ENCODE peak calls at places on chromosomes 1 and 21, in ten cellular contexts. One of them, this sample, is unnamed.
A peak's percentile ranks its signal among the peaks of the same experiment; 100 is the strongest.

GRCh38 chr1:74193908-74194307 is 4.1 kb downstream of the LRRIQ3 start:
- DNase-seq in HL-60: no peak
- DNase-seq in mesenchymal stem cell: peak; percentile 39
- DNase-seq in CD8-positive, alpha-beta memory T cell: no peak
- DNase-seq in heart left ventricle: no peak
- DNase-seq in IMR-90: peak; percentile 79
- DNase-seq in neural progenitor cell: no peak
- DNase-seq in thoracic aorta: no peak
- DNase-seq in psoas muscle: no peak
- DNase-seq in dorsolateral prefrontal cortex: no peak
- DNase-seq in this sample: no peak

GRCh38 chr1:85319931-85320330 is 43.5 kb upstream of the BCL10 start:
- DNase-seq in dorsolateral prefrontal cortex: no peak
- DNase-seq in psoas muscle: no peak
- DNase-seq in IMR-90: no peak
- DNase-seq in neural progenitor cell: no peak
- DNase-seq in CD8-positive, alpha-beta memory T cell: no peak
- DNase-seq in mesenchymal stem cell: no peak
- DNase-seq in thoracic aorta: no peak
- DNase-seq in HL-60: no peak
- DNase-seq in heart left ventricle: no peak
- DNase-seq in this sample: no peak

GRCh38 chr1:232950919-232951579 is 638 bp downstream of the NTPCR start:
- DNase-seq in neural progenitor cell: peak; percentile 44
- DNase-seq in CD8-positive, alpha-beta memory T cell: peak; percentile 15
- DNase-seq in thoracic aorta: no peak
- DNase-seq in dorsolateral prefrontal cortex: no peak
- DNase-seq in psoas muscle: no peak
- DNase-seq in heart left ventricle: no peak
- DNase-seq in HL-60: no peak
- DNase-seq in mesenchymal stem cell: peak; percentile 65
- DNase-seq in IMR-90: peak; percentile 17
- DNase-seq in this sample: no peak

GRCh38 chr1:21663251-21663950 is 5.8 kb downstream of the RAP1GAP start:
- DNase-seq in thoracic aorta: no peak
- DNase-seq in mesenchymal stem cell: no peak
- DNase-seq in CD8-positive, alpha-beta memory T cell: no peak
- DNase-seq in IMR-90: no peak
- DNase-seq in dorsolateral prefrontal cortex: no peak
- DNase-seq in HL-60: no peak
- DNase-seq in heart left ventricle: peak; percentile 51
- DNase-seq in psoas muscle: no peak
- DNase-seq in neural progenitor cell: no peak
- DNase-seq in this sample: no peak

GRCh38 chr1:85153149-85153891 is 47.5 kb downstream of the SYDE2 start:
- DNase-seq in mesenchymal stem cell: no peak
- DNase-seq in psoas muscle: no peak
- DNase-seq in HL-60: no peak
- DNase-seq in dorsolateral prefrontal cortex: no peak
- DNase-seq in IMR-90: no peak
- DNase-seq in thoracic aorta: no peak
- DNase-seq in CD8-positive, alpha-beta memory T cell: no peak
- DNase-seq in heart left ventricle: no peak
- DNase-seq in neural progenitor cell: no peak
- DNase-seq in this sample: no peak

GRCh38 chr1:172897738-172898137 is 153.0 kb downstream of the TNFSF18 start:
- DNase-seq in dorsolateral prefrontal cortex: no peak
- DNase-seq in psoas muscle: no peak
- DNase-seq in neural progenitor cell: no peak
- DNase-seq in thoracic aorta: no peak
- DNase-seq in mesenchymal stem cell: no peak
- DNase-seq in HL-60: no peak
- DNase-seq in CD8-positive, alpha-beta memory T cell: no peak
- DNase-seq in IMR-90: peak; percentile 55
- DNase-seq in heart left ventricle: no peak
- DNase-seq in this sample: no peak

GRCh38 chr1:22328331-22329170 is 123.1 kb upstream of the ZBTB40 start:
- DNase-seq in psoas muscle: no peak
- DNase-seq in IMR-90: no peak
- DNase-seq in CD8-positive, alpha-beta memory T cell: no peak
- DNase-seq in thoracic aorta: no peak
- DNase-seq in heart left ventricle: no peak
- DNase-seq in mesenchymal stem cell: no peak
- DNase-seq in neural progenitor cell: no peak
- DNase-seq in dorsolateral prefrontal cortex: no peak
- DNase-seq in HL-60: no peak
- DNase-seq in this sample: no peak

GRCh38 chr1:180070286-180070685 is 84.4 kb upstream of the QSOX1 start:
- DNase-seq in dorsolateral prefrontal cortex: no peak
- DNase-seq in psoas muscle: no peak
- DNase-seq in neural progenitor cell: no peak
- DNase-seq in mesenchymal stem cell: no peak
- DNase-seq in CD8-positive, alpha-beta memory T cell: no peak
- DNase-seq in heart left ventricle: no peak
- DNase-seq in IMR-90: no peak
- DNase-seq in thoracic aorta: no peak
- DNase-seq in HL-60: no peak
- DNase-seq in this sample: no peak

GRCh38 chr1:27233677-27234053 is 767 bp upstream of the WDTC1 start:
- DNase-seq in dorsolateral prefrontal cortex: no peak
- DNase-seq in HL-60: no peak
- DNase-seq in mesenchymal stem cell: no peak
- DNase-seq in IMR-90: no peak
- DNase-seq in CD8-positive, alpha-beta memory T cell: peak; percentile 18
- DNase-seq in thoracic aorta: no peak
- DNase-seq in neural progenitor cell: no peak
- DNase-seq in heart left ventricle: no peak
- DNase-seq in psoas muscle: no peak
- DNase-seq in this sample: no peak

GRCh38 chr21:45804809-45805313 is 161.3 kb downstream of the PCBP3 start:
- DNase-seq in psoas muscle: no peak
- DNase-seq in heart left ventricle: no peak
- DNase-seq in thoracic aorta: no peak
- DNase-seq in dorsolateral prefrontal cortex: no peak
- DNase-seq in HL-60: no peak
- DNase-seq in mesenchymal stem cell: no peak
- DNase-seq in neural progenitor cell: no peak
- DNase-seq in IMR-90: no peak
- DNase-seq in CD8-positive, alpha-beta memory T cell: no peak
- DNase-seq in this sample: no peak

GRCh38 chr1:225693085-225693698 is 40.3 kb upstream of the ENAH start:
- DNase-seq in heart left ventricle: no peak
- DNase-seq in IMR-90: no peak
- DNase-seq in mesenchymal stem cell: no peak
- DNase-seq in dorsolateral prefrontal cortex: no peak
- DNase-seq in CD8-positive, alpha-beta memory T cell: no peak
- DNase-seq in HL-60: no peak
- DNase-seq in thoracic aorta: no peak
- DNase-seq in neural progenitor cell: no peak
- DNase-seq in psoas muscle: no peak
- DNase-seq in this sample: no peak

GRCh38 chr1:222588135-222588534 is 1.6 kb downstream of the TAF1A start:
- DNase-seq in CD8-positive, alpha-beta memory T cell: no peak
- DNase-seq in thoracic aorta: no peak
- DNase-seq in neural progenitor cell: no peak
- DNase-seq in dorsolateral prefrontal cortex: no peak
- DNase-seq in heart left ventricle: no peak
- DNase-seq in HL-60: no peak
- DNase-seq in IMR-90: no peak
- DNase-seq in psoas muscle: no peak
- DNase-seq in mesenchymal stem cell: no peak
- DNase-seq in this sample: no peak

GRCh38 chr21:45070970-45071369 is 3.4 kb upstream of the ADARB1 start:
- DNase-seq in mesenchymal stem cell: no peak
- DNase-seq in thoracic aorta: no peak
- DNase-seq in dorsolateral prefrontal cortex: no peak
- DNase-seq in CD8-positive, alpha-beta memory T cell: no peak
- DNase-seq in HL-60: no peak
- DNase-seq in heart left ventricle: no peak
- DNase-seq in IMR-90: no peak
- DNase-seq in psoas muscle: peak; percentile 69
- DNase-seq in neural progenitor cell: no peak
- DNase-seq in this sample: no peak

GRCh38 chr1:26373789-26374188 is 1.2 kb upstream of the ZNF683 start:
- DNase-seq in thoracic aorta: no peak
- DNase-seq in HL-60: no peak
- DNase-seq in heart left ventricle: no peak
- DNase-seq in mesenchymal stem cell: no peak
- DNase-seq in CD8-positive, alpha-beta memory T cell: no peak
- DNase-seq in dorsolateral prefrontal cortex: no peak
- DNase-seq in IMR-90: no peak
- DNase-seq in psoas muscle: no peak
- DNase-seq in neural progenitor cell: no peak
- DNase-seq in this sample: no peak

GRCh38 chr1:34970829-34971228 is 14.3 kb downstream of the TMEM35B start:
- DNase-seq in HL-60: no peak
- DNase-seq in CD8-positive, alpha-beta memory T cell: no peak
- DNase-seq in neural progenitor cell: peak; percentile 63
- DNase-seq in dorsolateral prefrontal cortex: no peak
- DNase-seq in heart left ventricle: no peak
- DNase-seq in IMR-90: no peak
- DNase-seq in psoas muscle: no peak
- DNase-seq in thoracic aorta: no peak
- DNase-seq in mesenchymal stem cell: no peak
- DNase-seq in this sample: no peak

GRCh38 chr1:25068829-25069228 is 138.8 kb upstream of the RUNX3 start:
- DNase-seq in HL-60: no peak
- DNase-seq in CD8-positive, alpha-beta memory T cell: no peak
- DNase-seq in neural progenitor cell: no peak
- DNase-seq in psoas muscle: no peak
- DNase-seq in IMR-90: no peak
- DNase-seq in heart left ventricle: no peak
- DNase-seq in mesenchymal stem cell: no peak
- DNase-seq in thoracic aorta: no peak
- DNase-seq in dorsolateral prefrontal cortex: no peak
- DNase-seq in this sample: no peak

DNA sequence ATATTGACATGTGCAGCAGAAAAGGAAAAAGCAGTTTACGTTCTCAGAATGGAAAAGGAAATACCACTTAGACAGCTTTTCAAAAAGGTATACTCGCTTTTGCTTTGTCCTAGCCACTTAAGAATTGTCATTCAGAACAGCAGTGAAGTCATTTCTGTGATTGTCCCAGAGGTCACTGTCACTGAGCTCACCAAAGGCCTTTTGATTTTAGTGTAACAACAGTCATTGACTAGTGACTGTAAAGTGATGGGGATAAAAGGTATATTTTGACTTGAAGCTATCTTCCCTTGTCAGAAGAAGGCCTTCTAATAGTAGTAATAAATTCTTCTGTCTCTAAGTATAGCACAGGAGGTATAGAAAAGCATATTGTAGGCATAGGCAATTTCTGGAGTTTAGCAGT is 42.6 kb upstream of the TADA1 start:
- DNase-seq in psoas muscle: no peak
- DNase-seq in mesenchymal stem cell: no peak
- DNase-seq in IMR-90: no peak
- DNase-seq in CD8-positive, alpha-beta memory T cell: no peak
- DNase-seq in neural progenitor cell: no peak
- DNase-seq in HL-60: no peak
- DNase-seq in thoracic aorta: no peak
- DNase-seq in heart left ventricle: no peak
- DNase-seq in dorsolateral prefrontal cortex: no peak
- DNase-seq in this sample: no peak
- H3K27me3 ChIP-seq in psoas muscle: no peaks in the 10 kb centered on the region
- H3K27me3 ChIP-seq in mesenchymal stem cell: peaks cover 65% of the 10 kb centered on the region
- H3K27me3 ChIP-seq in IMR-90: peaks cover 53% of the 10 kb centered on the region
- H3K27me3 ChIP-seq in CD8-positive, alpha-beta memory T cell: peaks cover 21% of the 10 kb centered on the region
- H3K27me3 ChIP-seq in neural progenitor cell: peaks cover 55% of the 10 kb centered on the region
- H3K27me3 ChIP-seq in HL-60: peaks cover 5% of the 10 kb centered on the region
- H3K27me3 ChIP-seq in thoracic aorta: no peaks in the 10 kb centered on the region
- H3K27me3 ChIP-seq in heart left ventricle: peaks cover 45% of the 10 kb centered on the region
- H3K27me3 ChIP-seq in dorsolateral prefrontal cortex: no peaks in the 10 kb centered on the region
- H3K27me3 ChIP-seq in this sample: peaks cover 43% of the 10 kb centered on the region

DNA sequence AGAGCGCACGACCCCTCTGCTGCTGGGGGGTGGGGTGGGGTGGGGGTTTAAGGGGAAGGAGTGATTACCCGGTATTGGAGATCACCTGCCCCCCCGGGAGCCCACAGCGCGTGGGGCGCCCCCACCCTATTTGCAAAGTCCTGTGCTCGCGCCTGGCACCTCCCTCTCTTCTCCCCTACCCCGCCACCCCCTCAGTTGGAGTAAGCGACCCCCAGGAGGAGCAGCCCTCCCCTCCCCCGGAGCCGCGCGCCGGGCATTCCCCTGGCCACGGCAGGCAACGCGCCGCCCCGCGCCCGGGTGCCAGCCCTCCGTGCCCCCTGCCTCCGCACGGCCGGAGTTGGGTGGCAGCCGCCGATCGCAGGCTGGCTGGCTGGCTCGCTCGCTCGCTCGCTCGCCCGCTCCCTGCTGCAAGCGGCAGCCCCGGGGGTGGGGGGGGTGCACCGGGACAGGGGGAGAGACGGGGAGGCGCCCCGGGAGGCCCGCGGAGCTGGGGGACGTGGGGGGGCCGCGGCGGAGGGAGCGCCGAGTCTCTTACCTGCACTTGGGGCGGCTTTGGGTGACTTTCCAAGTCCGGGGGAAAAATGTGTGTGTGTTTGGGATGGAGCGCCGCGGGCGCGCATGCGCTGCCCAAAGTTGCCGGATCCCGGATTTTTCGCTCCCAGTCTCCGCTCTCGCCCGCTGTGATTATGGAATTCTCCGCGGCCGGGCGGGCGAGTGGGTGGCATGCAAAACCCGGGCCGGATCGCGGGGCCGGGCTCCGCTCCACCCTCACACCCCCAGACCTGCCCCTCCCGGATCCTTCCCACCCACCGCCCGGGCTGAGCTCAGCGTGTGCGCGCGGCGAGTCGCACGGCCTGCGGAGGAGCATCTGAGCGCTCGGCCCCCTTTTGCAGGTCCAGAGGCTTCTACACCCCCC is at the start of gene CASZ1:
- DNase-seq in psoas muscle: peak; percentile 90
- DNase-seq in neural progenitor cell: peak; percentile 95
- DNase-seq in thoracic aorta: peak; percentile 13
- DNase-seq in dorsolateral prefrontal cortex: peak; percentile 66
- DNase-seq in mesenchymal stem cell: peak; percentile 90
- DNase-seq in HL-60: no peak
- DNase-seq in heart left ventricle: peak; percentile 85
- DNase-seq in IMR-90: peak; percentile 86
- DNase-seq in CD8-positive, alpha-beta memory T cell: no peak
- DNase-seq in this sample: peak; percentile 86
- H3K27me3 ChIP-seq in psoas muscle: no peaks in the 10 kb centered on the region
- H3K27me3 ChIP-seq in neural progenitor cell: peaks cover 42% of the 10 kb centered on the region
- H3K27me3 ChIP-seq in thoracic aorta: no peaks in the 10 kb centered on the region
- H3K27me3 ChIP-seq in dorsolateral prefrontal cortex: peaks cover 29% of the 10 kb centered on the region
- H3K27me3 ChIP-seq in mesenchymal stem cell: peaks cover 78% of the 10 kb centered on the region
- H3K27me3 ChIP-seq in HL-60: peaks cover 65% of the 10 kb centered on the region
- H3K27me3 ChIP-seq in heart left ventricle: peaks cover 15% of the 10 kb centered on the region
- H3K27me3 ChIP-seq in IMR-90: peaks cover 62% of the 10 kb centered on the region
- H3K27me3 ChIP-seq in CD8-positive, alpha-beta memory T cell: peaks cover 11% of the 10 kb centered on the region
- H3K27me3 ChIP-seq in this sample: peaks cover 31% of the 10 kb centered on the region

GRCh38 chr1:112852934-112853333 is 103.1 kb downstream of the SLC16A1 start:
- DNase-seq in thoracic aorta: no peak
- DNase-seq in mesenchymal stem cell: no peak
- DNase-seq in CD8-positive, alpha-beta memory T cell: no peak
- DNase-seq in psoas muscle: no peak
- DNase-seq in HL-60: no peak
- DNase-seq in dorsolateral prefrontal cortex: no peak
- DNase-seq in heart left ventricle: no peak
- DNase-seq in IMR-90: no peak
- DNase-seq in neural progenitor cell: no peak
- DNase-seq in this sample: no peak
- H3K27me3 ChIP-seq in thoracic aorta: no peaks in the 10 kb centered on the region
- H3K27me3 ChIP-seq in mesenchymal stem cell: peaks cover 8% of the 10 kb centered on the region
- H3K27me3 ChIP-seq in CD8-positive, alpha-beta memory T cell: peaks cover 3% of the 10 kb centered on the region
- H3K27me3 ChIP-seq in psoas muscle: no peaks in the 10 kb centered on the region
- H3K27me3 ChIP-seq in HL-60: peaks cover 23% of the 10 kb centered on the region
- H3K27me3 ChIP-seq in dorsolateral prefrontal cortex: no peaks in the 10 kb centered on the region
- H3K27me3 ChIP-seq in heart left ventricle: peaks cover 23% of the 10 kb centered on the region
- H3K27me3 ChIP-seq in IMR-90: no peaks in the 10 kb centered on the region
- H3K27me3 ChIP-seq in neural progenitor cell: peaks cover 17% of the 10 kb centered on the region
- H3K27me3 ChIP-seq in this sample: peaks cover 56% of the 10 kb centered on the region

GRCh38 chr1:209311770-209312169 is 271.7 kb upstream of the CAMK1G start:
- DNase-seq in heart left ventricle: no peak
- DNase-seq in neural progenitor cell: no peak
- DNase-seq in IMR-90: no peak
- DNase-seq in HL-60: no peak
- DNase-seq in CD8-positive, alpha-beta memory T cell: no peak
- DNase-seq in psoas muscle: no peak
- DNase-seq in dorsolateral prefrontal cortex: no peak
- DNase-seq in thoracic aorta: no peak
- DNase-seq in mesenchymal stem cell: no peak
- DNase-seq in this sample: no peak
- H3K27me3 ChIP-seq in heart left ventricle: peaks cover 3% of the 10 kb centered on the region
- H3K27me3 ChIP-seq in neural progenitor cell: no peaks in the 10 kb centered on the region
- H3K27me3 ChIP-seq in IMR-90: no peaks in the 10 kb centered on the region
- H3K27me3 ChIP-seq in HL-60: no peaks in the 10 kb centered on the region
- H3K27me3 ChIP-seq in CD8-positive, alpha-beta memory T cell: no peaks in the 10 kb centered on the region
- H3K27me3 ChIP-seq in psoas muscle: peaks cover 3% of the 10 kb centered on the region
- H3K27me3 ChIP-seq in dorsolateral prefrontal cortex: no peaks in the 10 kb centered on the region
- H3K27me3 ChIP-seq in thoracic aorta: no peaks in the 10 kb centered on the region
- H3K27me3 ChIP-seq in mesenchymal stem cell: peaks cover 46% of the 10 kb centered on the region
- H3K27me3 ChIP-seq in this sample: no peaks in the 10 kb centered on the region

This sample was measured in lower lobe of right lung.